ENCODE peak calls at places on chromosome X, in four cellular contexts. R is psoas muscle, F is posterior cingulate gyrus, N is right cardiac atrium. K is an unnamed sample.

GRCh38 chrX:38110231-38110630 is 103.9 kb downstream of the SYTL5 start:
- DNase-seq in F (no peak), N (no peak), R (no peak), K (no peak)

GRCh38 chrX:68808686-68809357 is 20.0 kb upstream of the EFNB1 start:
- DNase-seq in F (no peak), N (peak), R (peak), K (no peak)

GRCh38 chrX:30301977-30302376 is 7.2 kb downstream of the NR0B1 start:
- DNase-seq in N (no peak), F (no peak), R (no peak), K (no peak)

GRCh38 chrX:40462797-40463196 is 118.0 kb upstream of the ATP6AP2 start:
- DNase-seq in N (no peak), R (no peak), F (no peak), K (no peak)

GRCh38 chrX:70592091-70592490 is 147.5 kb downstream of the DLG3 start:
- DNase-seq in N (no peak), F (no peak), R (no peak), K (no peak)

GRCh38 chrX:68163446-68163845 is 269.8 kb downstream of the OPHN1 start:
- DNase-seq in R (no peak), F (no peak), N (no peak), K (no peak)

GRCh38 chrX:48918644-48919340 is at the start of gene PIM2:
- DNase-seq in F (peak), R (peak), N (peak), K (no peak)

GRCh38 chrX:136525738-136526606 is 6.0 kb upstream of the VGLL1 start:
- DNase-seq in F (no peak), R (peak), N (peak), K (peak)

GRCh38 chrX:140608111-140608510 is 101.4 kb upstream of the LINC00632 start:
- DNase-seq in F (no peak), R (no peak), N (no peak), K (no peak)

GRCh38 chrX:111728096-111728495 is 47.1 kb downstream of the ALG13 start:
- DNase-seq in F (no peak), N (no peak), R (no peak), K (no peak)

GRCh38 chrX:39152106-39152649 is 350.9 kb downstream of the MID1IP1 start:
- DNase-seq in R (peak), N (peak), F (no peak), K (no peak)

GRCh38 chrX:110310896-110311295 is 7.0 kb downstream of the AMMECR1 start:
- DNase-seq in F (no peak), N (no peak), R (no peak), K (no peak)

GRCh38 chrX:23822397-23822796 is 39.4 kb downstream of the SAT1 start:
- DNase-seq in F (no peak), N (no peak), R (no peak), K (no peak)

GRCh38 chrX:108001218-108001814 is 19.1 kb upstream of the TEX13B start:
- DNase-seq in N (no peak), R (no peak), F (no peak), K (no peak)